ENCODE peak calls at places on chromosome 19, in nine cellular contexts. One of them, this sample, is unnamed.

GRCh38 chr19:4343845-4344713 is 717 bp downstream of the MPND start:
- DNase-seq in lower lobe of right lung: no peak
- DNase-seq in hepatic stellate cell: no peak
- DNase-seq in Caki2: no peak
- DNase-seq in stimulated activated CD8-positive, alpha-beta memory T cell treated with anti-CD3 and anti-CD28 coated beads, Interleukin-12 subunit alpha, Interleukin-12 subunit beta, amount 100 ng/mL, for 4 hours: no peak
- DNase-seq in tibial nerve: no peak
- DNase-seq in Calu3: no peak
- DNase-seq in pulmonary artery endothelial cell: no peak
- DNase-seq in hippocampal formation: no peak
- DNase-seq in this sample: peak; percentile 53

GRCh38 chr19:39179754-39180153 is 17.0 kb upstream of the NCCRP1 start:
- DNase-seq in lower lobe of right lung: no peak
- DNase-seq in hepatic stellate cell: no peak
- DNase-seq in Caki2: no peak
- DNase-seq in stimulated activated CD8-positive, alpha-beta memory T cell treated with anti-CD3 and anti-CD28 coated beads, Interleukin-12 subunit alpha, Interleukin-12 subunit beta, amount 100 ng/mL, for 4 hours: no peak
- DNase-seq in tibial nerve: no peak
- DNase-seq in Calu3: no peak
- DNase-seq in pulmonary artery endothelial cell: no peak
- DNase-seq in hippocampal formation: no peak
- DNase-seq in this sample: no peak

GRCh38 chr19:47406711-47407416 is 12.5 kb downstream of the MEIS3 start:
- DNase-seq in lower lobe of right lung: no peak
- DNase-seq in hepatic stellate cell: no peak
- DNase-seq in Caki2: no peak
- DNase-seq in stimulated activated CD8-positive, alpha-beta memory T cell treated with anti-CD3 and anti-CD28 coated beads, Interleukin-12 subunit alpha, Interleukin-12 subunit beta, amount 100 ng/mL, for 4 hours: no peak
- DNase-seq in tibial nerve: no peak
- DNase-seq in Calu3: peak; percentile 35
- DNase-seq in pulmonary artery endothelial cell: no peak
- DNase-seq in hippocampal formation: no peak
- DNase-seq in this sample: no peak

GRCh38 chr19:45346449-45346848 is 5.9 kb downstream of the KLC3 start:
- DNase-seq in lower lobe of right lung: no peak
- DNase-seq in hepatic stellate cell: no peak
- DNase-seq in Caki2: no peak
- DNase-seq in stimulated activated CD8-positive, alpha-beta memory T cell treated with anti-CD3 and anti-CD28 coated beads, Interleukin-12 subunit alpha, Interleukin-12 subunit beta, amount 100 ng/mL, for 4 hours: no peak
- DNase-seq in tibial nerve: no peak
- DNase-seq in Calu3: no peak
- DNase-seq in pulmonary artery endothelial cell: no peak
- DNase-seq in hippocampal formation: no peak
- DNase-seq in this sample: no peak

GRCh38 chr19:52140077-52140710 is 456 bp upstream of the ZNF616 start:
- DNase-seq in lower lobe of right lung: no peak
- DNase-seq in hepatic stellate cell: peak; percentile 8
- DNase-seq in Caki2: no peak
- DNase-seq in stimulated activated CD8-positive, alpha-beta memory T cell treated with anti-CD3 and anti-CD28 coated beads, Interleukin-12 subunit alpha, Interleukin-12 subunit beta, amount 100 ng/mL, for 4 hours: no peak
- DNase-seq in tibial nerve: no peak
- DNase-seq in Calu3: no peak
- DNase-seq in pulmonary artery endothelial cell: no peak
- DNase-seq in hippocampal formation: no peak
- DNase-seq in this sample: no peak

GRCh38 chr19:57031156-57031555 is 88.6 kb upstream of the USP29 start:
- DNase-seq in lower lobe of right lung: no peak
- DNase-seq in hepatic stellate cell: no peak
- DNase-seq in Caki2: no peak
- DNase-seq in stimulated activated CD8-positive, alpha-beta memory T cell treated with anti-CD3 and anti-CD28 coated beads, Interleukin-12 subunit alpha, Interleukin-12 subunit beta, amount 100 ng/mL, for 4 hours: no peak
- DNase-seq in tibial nerve: no peak
- DNase-seq in Calu3: no peak
- DNase-seq in pulmonary artery endothelial cell: no peak
- DNase-seq in hippocampal formation: no peak
- DNase-seq in this sample: no peak

GRCh38 chr19:8004723-8005513 is 523 bp downstream of the ELAVL1 start:
- DNase-seq in lower lobe of right lung: no peak
- DNase-seq in hepatic stellate cell: peak; percentile 35
- DNase-seq in Caki2: no peak
- DNase-seq in stimulated activated CD8-positive, alpha-beta memory T cell treated with anti-CD3 and anti-CD28 coated beads, Interleukin-12 subunit alpha, Interleukin-12 subunit beta, amount 100 ng/mL, for 4 hours: peak; percentile 18
- DNase-seq in tibial nerve: no peak
- DNase-seq in Calu3: no peak
- DNase-seq in pulmonary artery endothelial cell: no peak
- DNase-seq in hippocampal formation: no peak
- DNase-seq in this sample: peak; percentile 7

GRCh38 chr19:2129486-2129885 is 21.9 kb downstream of the AP3D1 start:
- DNase-seq in lower lobe of right lung: peak; percentile 28
- DNase-seq in hepatic stellate cell: no peak
- DNase-seq in Caki2: no peak
- DNase-seq in stimulated activated CD8-positive, alpha-beta memory T cell treated with anti-CD3 and anti-CD28 coated beads, Interleukin-12 subunit alpha, Interleukin-12 subunit beta, amount 100 ng/mL, for 4 hours: no peak
- DNase-seq in tibial nerve: no peak
- DNase-seq in Calu3: no peak
- DNase-seq in pulmonary artery endothelial cell: no peak
- DNase-seq in hippocampal formation: no peak
- DNase-seq in this sample: no peak

GRCh38 chr19:5910638-5910907 is 3.5 kb upstream of the CAPS start:
- DNase-seq in lower lobe of right lung: no peak
- DNase-seq in hepatic stellate cell: no peak
- DNase-seq in Caki2: no peak
- DNase-seq in stimulated activated CD8-positive, alpha-beta memory T cell treated with anti-CD3 and anti-CD28 coated beads, Interleukin-12 subunit alpha, Interleukin-12 subunit beta, amount 100 ng/mL, for 4 hours: no peak
- DNase-seq in tibial nerve: no peak
- DNase-seq in Calu3: no peak
- DNase-seq in pulmonary artery endothelial cell: no peak
- DNase-seq in hippocampal formation: no peak
- DNase-seq in this sample: no peak

GRCh38 chr19:49019242-49019932 is 2.5 kb upstream of the LHB start:
- DNase-seq in lower lobe of right lung: peak; percentile 92
- DNase-seq in hepatic stellate cell: peak; percentile 47
- DNase-seq in Caki2: peak; percentile 77
- DNase-seq in stimulated activated CD8-positive, alpha-beta memory T cell treated with anti-CD3 and anti-CD28 coated beads, Interleukin-12 subunit alpha, Interleukin-12 subunit beta, amount 100 ng/mL, for 4 hours: peak; percentile 46
- DNase-seq in tibial nerve: no peak
- DNase-seq in Calu3: peak; percentile 88
- DNase-seq in pulmonary artery endothelial cell: no peak
- DNase-seq in hippocampal formation: peak; percentile 8
- DNase-seq in this sample: no peak

GRCh38 chr19:18422530-18423191 is 3.5 kb downstream of the SSBP4 start:
- DNase-seq in lower lobe of right lung: peak; percentile 39
- DNase-seq in hepatic stellate cell: no peak
- DNase-seq in Caki2: no peak
- DNase-seq in stimulated activated CD8-positive, alpha-beta memory T cell treated with anti-CD3 and anti-CD28 coated beads, Interleukin-12 subunit alpha, Interleukin-12 subunit beta, amount 100 ng/mL, for 4 hours: no peak
- DNase-seq in tibial nerve: no peak
- DNase-seq in Calu3: no peak
- DNase-seq in pulmonary artery endothelial cell: no peak
- DNase-seq in hippocampal formation: no peak
- DNase-seq in this sample: no peak

GRCh38 chr19:50460161-50460765 is 16.0 kb upstream of the EMC10 start:
- DNase-seq in lower lobe of right lung: no peak
- DNase-seq in hepatic stellate cell: peak; percentile 73
- DNase-seq in Caki2: peak; percentile 89
- DNase-seq in stimulated activated CD8-positive, alpha-beta memory T cell treated with anti-CD3 and anti-CD28 coated beads, Interleukin-12 subunit alpha, Interleukin-12 subunit beta, amount 100 ng/mL, for 4 hours: no peak
- DNase-seq in tibial nerve: no peak
- DNase-seq in Calu3: peak; percentile 23
- DNase-seq in pulmonary artery endothelial cell: no peak
- DNase-seq in hippocampal formation: no peak
- DNase-seq in this sample: no peak

GRCh38 chr19:12527034-12527836 is 24.0 kb downstream of the ZNF564 start:
- DNase-seq in lower lobe of right lung: no peak
- DNase-seq in hepatic stellate cell: no peak
- DNase-seq in Caki2: peak; percentile 47
- DNase-seq in stimulated activated CD8-positive, alpha-beta memory T cell treated with anti-CD3 and anti-CD28 coated beads, Interleukin-12 subunit alpha, Interleukin-12 subunit beta, amount 100 ng/mL, for 4 hours: no peak
- DNase-seq in tibial nerve: no peak
- DNase-seq in Calu3: no peak
- DNase-seq in pulmonary artery endothelial cell: no peak
- DNase-seq in hippocampal formation: no peak
- DNase-seq in this sample: no peak

GRCh38 chr19:4914736-4915501 is 5.6 kb downstream of the UHRF1 start:
- DNase-seq in lower lobe of right lung: peak; percentile 62
- DNase-seq in hepatic stellate cell: peak; percentile 82
- DNase-seq in Caki2: peak; percentile 86
- DNase-seq in stimulated activated CD8-positive, alpha-beta memory T cell treated with anti-CD3 and anti-CD28 coated beads, Interleukin-12 subunit alpha, Interleukin-12 subunit beta, amount 100 ng/mL, for 4 hours: peak; percentile 56
- DNase-seq in tibial nerve: no peak
- DNase-seq in Calu3: peak; percentile 81
- DNase-seq in pulmonary artery endothelial cell: no peak
- DNase-seq in hippocampal formation: no peak
- DNase-seq in this sample: no peak

GRCh38 chr19:43618921-43619261 is 538 bp downstream of the ZNF428 start:
- DNase-seq in lower lobe of right lung: no peak
- DNase-seq in hepatic stellate cell: no peak
- DNase-seq in Caki2: no peak
- DNase-seq in stimulated activated CD8-positive, alpha-beta memory T cell treated with anti-CD3 and anti-CD28 coated beads, Interleukin-12 subunit alpha, Interleukin-12 subunit beta, amount 100 ng/mL, for 4 hours: no peak
- DNase-seq in tibial nerve: no peak
- DNase-seq in Calu3: peak; percentile 41
- DNase-seq in pulmonary artery endothelial cell: no peak
- DNase-seq in hippocampal formation: peak; percentile 56
- DNase-seq in this sample: peak; percentile 35

GRCh38 chr19:2355168-2356035 is 4.7 kb upstream of the TMPRSS9 start:
- DNase-seq in lower lobe of right lung: no peak
- DNase-seq in hepatic stellate cell: no peak
- DNase-seq in Caki2: peak; percentile 6
- DNase-seq in stimulated activated CD8-positive, alpha-beta memory T cell treated with anti-CD3 and anti-CD28 coated beads, Interleukin-12 subunit alpha, Interleukin-12 subunit beta, amount 100 ng/mL, for 4 hours: no peak
- DNase-seq in tibial nerve: no peak
- DNase-seq in Calu3: no peak
- DNase-seq in pulmonary artery endothelial cell: no peak
- DNase-seq in hippocampal formation: no peak
- DNase-seq in this sample: no peak

GRCh38 chr19:55809381-55810058 is 22.3 kb downstream of the NLRP11 start:
- DNase-seq in lower lobe of right lung: peak; percentile 63
- DNase-seq in hepatic stellate cell: peak; percentile 22
- DNase-seq in Caki2: peak; percentile 59
- DNase-seq in stimulated activated CD8-positive, alpha-beta memory T cell treated with anti-CD3 and anti-CD28 coated beads, Interleukin-12 subunit alpha, Interleukin-12 subunit beta, amount 100 ng/mL, for 4 hours: no peak
- DNase-seq in tibial nerve: no peak
- DNase-seq in Calu3: peak; percentile 56
- DNase-seq in pulmonary artery endothelial cell: peak; percentile 29
- DNase-seq in hippocampal formation: no peak
- DNase-seq in this sample: peak; percentile 39

GRCh38 chr19:51531349-51532315 is at the start of gene SIGLEC6:
- DNase-seq in lower lobe of right lung: peak; percentile 84
- DNase-seq in hepatic stellate cell: no peak
- DNase-seq in Caki2: no peak
- DNase-seq in stimulated activated CD8-positive, alpha-beta memory T cell treated with anti-CD3 and anti-CD28 coated beads, Interleukin-12 subunit alpha, Interleukin-12 subunit beta, amount 100 ng/mL, for 4 hours: no peak
- DNase-seq in tibial nerve: peak; percentile 17
- DNase-seq in Calu3: no peak
- DNase-seq in pulmonary artery endothelial cell: no peak
- DNase-seq in hippocampal formation: peak; percentile 46
- DNase-seq in this sample: peak; percentile 80

GRCh38 chr19:27776020-27776419 is 1436.9 kb downstream of the UQCRFS1 start:
- DNase-seq in lower lobe of right lung: no peak
- DNase-seq in hepatic stellate cell: no peak
- DNase-seq in Caki2: no peak
- DNase-seq in stimulated activated CD8-positive, alpha-beta memory T cell treated with anti-CD3 and anti-CD28 coated beads, Interleukin-12 subunit alpha, Interleukin-12 subunit beta, amount 100 ng/mL, for 4 hours: no peak
- DNase-seq in tibial nerve: no peak
- DNase-seq in Calu3: no peak
- DNase-seq in pulmonary artery endothelial cell: no peak
- DNase-seq in hippocampal formation: no peak
- DNase-seq in this sample: no peak

This sample was measured in GF-D8.